ENCODE peak calls at places on chromosomes 4 and X, in five cellular contexts. One of them, this sample, is unnamed. For H3K27me3, the result is how much of the 10 kb centered on the place peaks cover.

GRCh38 chrX:49041683-49042529 is 1.3 kb downstream of the TFE3 start:
- DNase-seq in endodermal cell: peak
- DNase-seq in GM23248: peak
- DNase-seq in tibial nerve: no peak
- DNase-seq in CD4-positive, CD25-positive, alpha-beta regulatory T cell: no peak
- DNase-seq in this sample: no peak

GRCh38 chr4:62531731-62532130 is 1331.6 kb downstream of the ADGRL3 start:
- DNase-seq in endodermal cell: peak
- DNase-seq in GM23248: no peak
- DNase-seq in tibial nerve: no peak
- DNase-seq in CD4-positive, CD25-positive, alpha-beta regulatory T cell: no peak
- DNase-seq in this sample: no peak

GRCh38 chr4:37727635-37728034 is 41.5 kb upstream of the RELL1 start:
- DNase-seq in endodermal cell: no peak
- DNase-seq in GM23248: no peak
- DNase-seq in tibial nerve: no peak
- DNase-seq in CD4-positive, CD25-positive, alpha-beta regulatory T cell: no peak
- DNase-seq in this sample: no peak

GRCh38 chr4:143254479-143255216 is 69.9 kb downstream of the USP38 start:
- DNase-seq in endodermal cell: peak
- DNase-seq in GM23248: no peak
- DNase-seq in tibial nerve: peak
- DNase-seq in CD4-positive, CD25-positive, alpha-beta regulatory T cell: no peak
- DNase-seq in this sample: no peak

GRCh38 chr4:113080050-113080449 is 30.6 kb downstream of the ANK2 start:
- DNase-seq in endodermal cell: peak
- DNase-seq in GM23248: peak
- DNase-seq in tibial nerve: no peak
- DNase-seq in CD4-positive, CD25-positive, alpha-beta regulatory T cell: no peak
- DNase-seq in this sample: no peak

GRCh38 chrX:105664243-105664642 is 158.1 kb upstream of the NRK start:
- DNase-seq in endodermal cell: no peak
- DNase-seq in GM23248: no peak
- DNase-seq in tibial nerve: no peak
- DNase-seq in CD4-positive, CD25-positive, alpha-beta regulatory T cell: no peak
- DNase-seq in this sample: no peak

GRCh38 chr4:168885416-168885815 is 124.6 kb downstream of the CBR4 start:
- DNase-seq in endodermal cell: no peak
- DNase-seq in GM23248: no peak
- DNase-seq in tibial nerve: no peak
- DNase-seq in CD4-positive, CD25-positive, alpha-beta regulatory T cell: no peak
- DNase-seq in this sample: no peak

GRCh38 chr4:21710212-21710843 is 238.2 kb downstream of the KCNIP4 start:
- DNase-seq in endodermal cell: peak
- DNase-seq in GM23248: no peak
- DNase-seq in tibial nerve: no peak
- DNase-seq in CD4-positive, CD25-positive, alpha-beta regulatory T cell: no peak
- DNase-seq in this sample: no peak

GRCh38 chr4:15912236-15912635 is 26.3 kb downstream of the FGFBP1 start:
- DNase-seq in endodermal cell: no peak
- DNase-seq in GM23248: peak
- DNase-seq in tibial nerve: no peak
- DNase-seq in CD4-positive, CD25-positive, alpha-beta regulatory T cell: no peak
- DNase-seq in this sample: no peak

GRCh38 chr4:15913631-15913970 is 24.9 kb downstream of the FGFBP1 start:
- DNase-seq in endodermal cell: no peak
- DNase-seq in GM23248: peak
- DNase-seq in tibial nerve: no peak
- DNase-seq in CD4-positive, CD25-positive, alpha-beta regulatory T cell: no peak
- DNase-seq in this sample: no peak

GRCh38 chr4:15912961-15913630 is 25.4 kb downstream of the FGFBP1 start:
- DNase-seq in endodermal cell: no peak
- DNase-seq in GM23248: peak
- DNase-seq in tibial nerve: no peak
- DNase-seq in CD4-positive, CD25-positive, alpha-beta regulatory T cell: no peak
- DNase-seq in this sample: no peak

GRCh38 chr4:15914736-15915135 is 23.8 kb downstream of the FGFBP1 start:
- DNase-seq in endodermal cell: no peak
- DNase-seq in GM23248: no peak
- DNase-seq in tibial nerve: no peak
- DNase-seq in CD4-positive, CD25-positive, alpha-beta regulatory T cell: no peak
- DNase-seq in this sample: no peak

GRCh38 chr4:15914291-15914690 is 24.2 kb downstream of the FGFBP1 start:
- DNase-seq in endodermal cell: no peak
- DNase-seq in GM23248: no peak
- DNase-seq in tibial nerve: no peak
- DNase-seq in CD4-positive, CD25-positive, alpha-beta regulatory T cell: no peak
- DNase-seq in this sample: no peak
- H3K27ac ChIP-seq in endodermal cell: no peak
- H3K27ac ChIP-seq in GM23248: peak
- H3K27ac ChIP-seq in tibial nerve: no peak
- H3K27ac ChIP-seq in CD4-positive, CD25-positive, alpha-beta regulatory T cell: no peak
- H3K27ac ChIP-seq in this sample: no peak

GRCh38 chr4:8675906-8676305 is 83.3 kb downstream of the CPZ start:
- DNase-seq in endodermal cell: no peak
- DNase-seq in GM23248: no peak
- DNase-seq in tibial nerve: no peak
- DNase-seq in CD4-positive, CD25-positive, alpha-beta regulatory T cell: no peak
- DNase-seq in this sample: no peak
- H3K27me3 ChIP-seq in endodermal cell: under half
- H3K27me3 ChIP-seq in GM23248: under half
- H3K27me3 ChIP-seq in tibial nerve: under half
- H3K27me3 ChIP-seq in CD4-positive, CD25-positive, alpha-beta regulatory T cell: under half
- H3K27me3 ChIP-seq in this sample: under half

GRCh38 chr4:118816538-118817177 is 19.3 kb downstream of the SEC24D start:
- DNase-seq in endodermal cell: no peak
- DNase-seq in GM23248: peak
- DNase-seq in tibial nerve: no peak
- DNase-seq in CD4-positive, CD25-positive, alpha-beta regulatory T cell: no peak
- DNase-seq in this sample: no peak
- H3K27ac ChIP-seq in endodermal cell: no peak
- H3K27ac ChIP-seq in GM23248: peak
- H3K27ac ChIP-seq in tibial nerve: no peak
- H3K27ac ChIP-seq in CD4-positive, CD25-positive, alpha-beta regulatory T cell: no peak
- H3K27ac ChIP-seq in this sample: no peak

DNA sequence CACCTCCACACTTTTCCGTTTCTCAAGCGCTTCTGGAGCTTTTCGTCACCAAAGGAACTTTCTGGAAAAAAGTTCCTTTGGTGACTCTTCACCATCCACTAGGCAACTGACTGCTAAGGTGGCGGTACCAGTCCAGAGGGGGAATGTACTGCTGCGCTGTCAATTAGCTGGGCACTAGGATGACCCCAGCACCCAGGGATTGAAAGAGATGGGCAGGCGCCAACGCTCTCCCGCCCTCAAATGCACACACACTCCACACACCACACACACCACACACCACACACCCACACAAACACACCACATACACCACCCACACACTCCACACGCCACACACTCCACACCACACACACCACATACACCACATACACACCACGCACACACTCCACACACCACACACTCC is 10.4 kb downstream of the PRDM8 start:
- DNase-seq in endodermal cell: no peak
- DNase-seq in GM23248: no peak
- DNase-seq in tibial nerve: no peak
- DNase-seq in CD4-positive, CD25-positive, alpha-beta regulatory T cell: no peak
- DNase-seq in this sample: no peak
- H3K27me3 ChIP-seq in endodermal cell: half or more
- H3K27me3 ChIP-seq in GM23248: under half
- H3K27me3 ChIP-seq in tibial nerve: under half
- H3K27me3 ChIP-seq in CD4-positive, CD25-positive, alpha-beta regulatory T cell: under half
- H3K27me3 ChIP-seq in this sample: under half

DNA sequence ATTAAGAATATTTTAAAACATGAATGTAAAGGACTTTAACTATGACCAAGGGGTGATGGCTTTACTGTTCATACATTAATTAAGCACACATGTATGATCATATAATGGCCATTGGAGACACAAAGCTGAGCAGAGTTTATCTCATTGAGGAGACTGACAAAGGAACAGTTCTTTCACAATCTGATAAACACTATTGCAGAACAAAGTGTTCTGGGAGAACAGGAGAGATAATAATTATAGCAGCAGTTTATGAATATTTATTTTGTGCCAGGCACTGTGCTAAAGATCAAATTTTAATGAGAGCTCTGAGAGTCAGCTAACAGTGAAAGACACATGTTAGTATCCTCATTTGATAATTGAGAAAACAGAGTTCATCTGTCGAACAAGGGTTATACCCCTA is 242.4 kb upstream of the NR3C2 start:
- DNase-seq in endodermal cell: no peak
- DNase-seq in GM23248: no peak
- DNase-seq in tibial nerve: no peak
- DNase-seq in CD4-positive, CD25-positive, alpha-beta regulatory T cell: no peak
- DNase-seq in this sample: no peak
- H3K27ac ChIP-seq in endodermal cell: no peak
- H3K27ac ChIP-seq in GM23248: no peak
- H3K27ac ChIP-seq in tibial nerve: no peak
- H3K27ac ChIP-seq in CD4-positive, CD25-positive, alpha-beta regulatory T cell: no peak
- H3K27ac ChIP-seq in this sample: no peak

DNA sequence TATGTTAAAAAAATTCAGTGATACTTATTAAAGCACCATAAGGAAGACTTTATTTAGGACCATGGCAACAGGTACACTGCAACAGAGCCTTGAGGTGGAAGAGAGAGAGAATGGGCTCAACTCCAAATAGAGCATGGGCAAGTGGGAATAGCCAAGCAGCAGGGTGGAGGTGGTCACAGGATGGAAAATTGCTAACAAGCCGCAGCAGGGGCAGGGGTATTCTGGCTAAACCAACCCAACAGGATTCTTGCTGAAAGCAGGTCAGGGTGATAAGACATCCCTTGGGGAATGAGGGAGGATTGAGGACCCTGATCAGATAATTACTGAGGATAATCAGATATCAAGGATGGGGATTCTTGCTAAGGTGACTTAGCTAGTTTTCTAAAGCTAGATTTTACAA is 177.5 kb downstream of the ZIC3 start:
- DNase-seq in endodermal cell: peak
- DNase-seq in GM23248: no peak
- DNase-seq in tibial nerve: no peak
- DNase-seq in CD4-positive, CD25-positive, alpha-beta regulatory T cell: no peak
- DNase-seq in this sample: no peak
- H3K27me3 ChIP-seq in endodermal cell: under half
- H3K27me3 ChIP-seq in GM23248: under half
- H3K27me3 ChIP-seq in tibial nerve: under half
- H3K27me3 ChIP-seq in CD4-positive, CD25-positive, alpha-beta regulatory T cell: under half
- H3K27me3 ChIP-seq in this sample: under half

GRCh38 chr4:74096265-74096980 is 2.6 kb downstream of the CXCL2 start:
- DNase-seq in endodermal cell: no peak
- DNase-seq in GM23248: no peak
- DNase-seq in tibial nerve: no peak
- DNase-seq in CD4-positive, CD25-positive, alpha-beta regulatory T cell: no peak
- DNase-seq in this sample: no peak
- H3K27ac ChIP-seq in endodermal cell: no peak
- H3K27ac ChIP-seq in GM23248: no peak
- H3K27ac ChIP-seq in tibial nerve: no peak
- H3K27ac ChIP-seq in CD4-positive, CD25-positive, alpha-beta regulatory T cell: no peak
- H3K27ac ChIP-seq in this sample: no peak

GRCh38 chr4:41883988-41884737 is 51.1 kb upstream of the TMEM33 start:
- DNase-seq in endodermal cell: peak
- DNase-seq in GM23248: no peak
- DNase-seq in tibial nerve: no peak
- DNase-seq in CD4-positive, CD25-positive, alpha-beta regulatory T cell: no peak
- DNase-seq in this sample: no peak
- H3K27me3 ChIP-seq in endodermal cell: half or more
- H3K27me3 ChIP-seq in GM23248: half or more
- H3K27me3 ChIP-seq in tibial nerve: under half
- H3K27me3 ChIP-seq in CD4-positive, CD25-positive, alpha-beta regulatory T cell: under half
- H3K27me3 ChIP-seq in this sample: under half

DNA sequence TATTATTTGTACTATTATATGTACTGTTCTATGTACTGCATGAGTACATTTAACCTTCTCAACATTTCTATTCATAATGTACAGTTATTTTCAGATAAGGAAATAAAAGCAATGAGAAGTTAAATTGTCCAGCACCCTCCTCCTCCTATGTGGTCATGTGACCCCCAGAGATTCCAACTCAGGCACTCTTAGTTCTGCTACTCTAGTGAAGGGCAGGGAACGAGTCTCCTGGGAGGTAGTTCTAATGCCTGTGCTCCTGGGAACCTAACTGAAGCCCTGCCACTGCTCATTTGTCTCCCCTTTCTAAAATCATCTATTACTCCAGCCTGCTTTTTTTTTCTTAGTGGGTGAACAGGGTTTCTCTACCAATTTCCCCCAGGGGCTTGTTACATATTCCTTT is 105.9 kb upstream of the GPRIN3 start:
- DNase-seq in endodermal cell: no peak
- DNase-seq in GM23248: no peak
- DNase-seq in tibial nerve: no peak
- DNase-seq in CD4-positive, CD25-positive, alpha-beta regulatory T cell: no peak
- DNase-seq in this sample: no peak
- H3K27ac ChIP-seq in endodermal cell: no peak
- H3K27ac ChIP-seq in GM23248: no peak
- H3K27ac ChIP-seq in tibial nerve: no peak
- H3K27ac ChIP-seq in CD4-positive, CD25-positive, alpha-beta regulatory T cell: no peak
- H3K27ac ChIP-seq in this sample: no peak